ENCODE peak calls at places on chromosomes 12 and 14, in six cellular contexts. One of them, this sample, is unnamed.

GRCh38 chr12:92261692-92262091 is 116.0 kb upstream of the BTG1 start:
- DNase-seq in fibroblast of lung: no peak
- DNase-seq in HepG2: no peak
- DNase-seq in PC-3: no peak
- DNase-seq in left ventricle myocardium inferior: no peak
- DNase-seq in IMR-90: no peak
- DNase-seq in this sample: no peak

GRCh38 chr12:28933176-28933575 is 215.9 kb upstream of the FAR2 start:
- DNase-seq in IMR-90: no peak
- DNase-seq in HepG2: no peak
- DNase-seq in fibroblast of lung: no peak
- DNase-seq in left ventricle myocardium inferior: no peak
- DNase-seq in PC-3: no peak
- DNase-seq in this sample: no peak

GRCh38 chr12:5953835-5954586 is 9.0 kb upstream of the ANO2 start:
- DNase-seq in IMR-90: no peak
- DNase-seq in fibroblast of lung: no peak
- DNase-seq in left ventricle myocardium inferior: no peak
- DNase-seq in HepG2: no peak
- DNase-seq in PC-3: no peak
- DNase-seq in this sample: no peak

GRCh38 chr12:90331262-90331661 is 622.6 kb upstream of the ATP2B1 start:
- DNase-seq in PC-3: no peak
- DNase-seq in IMR-90: no peak
- DNase-seq in HepG2: no peak
- DNase-seq in fibroblast of lung: peak; percentile 10
- DNase-seq in left ventricle myocardium inferior: peak; percentile 12
- DNase-seq in this sample: no peak

GRCh38 chr14:92670177-92670576 is 78.2 kb downstream of the LGMN start:
- DNase-seq in HepG2: no peak
- DNase-seq in fibroblast of lung: peak; percentile 64
- DNase-seq in PC-3: peak; percentile 11
- DNase-seq in left ventricle myocardium inferior: no peak
- DNase-seq in IMR-90: peak; percentile 86
- DNase-seq in this sample: no peak

GRCh38 chr14:43012817-43013216 is 1406.1 kb downstream of the LRFN5 start:
- DNase-seq in left ventricle myocardium inferior: no peak
- DNase-seq in HepG2: no peak
- DNase-seq in PC-3: no peak
- DNase-seq in IMR-90: no peak
- DNase-seq in fibroblast of lung: no peak
- DNase-seq in this sample: no peak

GRCh38 chr12:60197589-60197988 is 601.8 kb downstream of the SLC16A7 start:
- DNase-seq in fibroblast of lung: peak; percentile 44
- DNase-seq in PC-3: peak; percentile 66
- DNase-seq in HepG2: no peak
- DNase-seq in left ventricle myocardium inferior: no peak
- DNase-seq in IMR-90: peak; percentile 77
- DNase-seq in this sample: no peak

GRCh38 chr12:75099215-75099614 is 110.4 kb downstream of the KCNC2 start:
- DNase-seq in IMR-90: no peak
- DNase-seq in PC-3: no peak
- DNase-seq in left ventricle myocardium inferior: no peak
- DNase-seq in fibroblast of lung: peak; percentile 7
- DNase-seq in HepG2: no peak
- DNase-seq in this sample: no peak

GRCh38 chr12:116248433-116248832 is 29.1 kb downstream of the MED13L start:
- DNase-seq in PC-3: no peak
- DNase-seq in IMR-90: no peak
- DNase-seq in HepG2: no peak
- DNase-seq in left ventricle myocardium inferior: no peak
- DNase-seq in fibroblast of lung: no peak
- DNase-seq in this sample: no peak

GRCh38 chr12:89542912-89543592 is 17.2 kb upstream of the POC1B start:
- DNase-seq in PC-3: peak; percentile 91
- DNase-seq in HepG2: peak; percentile 73
- DNase-seq in fibroblast of lung: peak; percentile 70
- DNase-seq in IMR-90: peak; percentile 83
- DNase-seq in left ventricle myocardium inferior: peak; percentile 29
- DNase-seq in this sample: peak; percentile 26

GRCh38 chr12:66103011-66103913 is 27.3 kb downstream of the LLPH start:
- DNase-seq in left ventricle myocardium inferior: no peak
- DNase-seq in PC-3: peak; percentile 13
- DNase-seq in IMR-90: peak; percentile 31
- DNase-seq in HepG2: no peak
- DNase-seq in fibroblast of lung: no peak
- DNase-seq in this sample: no peak

GRCh38 chr12:48910196-48910595 is 15.1 kb downstream of the FKBP11 start:
- DNase-seq in left ventricle myocardium inferior: no peak
- DNase-seq in IMR-90: no peak
- DNase-seq in PC-3: no peak
- DNase-seq in HepG2: peak; percentile 96
- DNase-seq in fibroblast of lung: no peak
- DNase-seq in this sample: no peak

GRCh38 chr12:46148706-46149463 is 120.0 kb downstream of the SLC38A1 start:
- DNase-seq in IMR-90: no peak
- DNase-seq in left ventricle myocardium inferior: no peak
- DNase-seq in fibroblast of lung: no peak
- DNase-seq in PC-3: peak; percentile 22
- DNase-seq in HepG2: no peak
- DNase-seq in this sample: no peak

GRCh38 chr12:74227846-74228545 is 309.6 kb upstream of the ATXN7L3B start:
- DNase-seq in HepG2: no peak
- DNase-seq in IMR-90: no peak
- DNase-seq in fibroblast of lung: no peak
- DNase-seq in PC-3: no peak
- DNase-seq in left ventricle myocardium inferior: no peak
- DNase-seq in this sample: no peak

GRCh38 chr12:79925492-79925891 is 9.4 kb downstream of the PPP1R12A start:
- DNase-seq in IMR-90: no peak
- DNase-seq in HepG2: no peak
- DNase-seq in PC-3: no peak
- DNase-seq in fibroblast of lung: peak; percentile 20
- DNase-seq in left ventricle myocardium inferior: no peak
- DNase-seq in this sample: no peak

GRCh38 chr14:67694791-67695393 is 672 bp downstream of the RDH11 start:
- DNase-seq in left ventricle myocardium inferior: peak; percentile 19
- DNase-seq in PC-3: peak; percentile 96
- DNase-seq in fibroblast of lung: peak; percentile 97
- DNase-seq in HepG2: peak; percentile 92
- DNase-seq in IMR-90: peak; percentile 95
- DNase-seq in this sample: no peak

GRCh38 chr14:68501621-68502052 is 291.2 kb downstream of the ZFP36L1 start:
- DNase-seq in fibroblast of lung: no peak
- DNase-seq in left ventricle myocardium inferior: peak; percentile 62
- DNase-seq in IMR-90: no peak
- DNase-seq in HepG2: no peak
- DNase-seq in PC-3: no peak
- DNase-seq in this sample: peak; percentile 31

GRCh38 chr14:32027255-32027939 is 49.7 kb upstream of the ARHGAP5 start:
- DNase-seq in HepG2: peak; percentile 56
- DNase-seq in IMR-90: peak; percentile 21
- DNase-seq in left ventricle myocardium inferior: no peak
- DNase-seq in fibroblast of lung: peak; percentile 54
- DNase-seq in PC-3: peak; percentile 87
- DNase-seq in this sample: no peak

GRCh38 chr14:64137657-64138290 is 156.4 kb downstream of the ESR2 start:
- DNase-seq in PC-3: peak; percentile 64
- DNase-seq in left ventricle myocardium inferior: no peak
- DNase-seq in IMR-90: peak; percentile 8
- DNase-seq in HepG2: no peak
- DNase-seq in fibroblast of lung: no peak
- DNase-seq in this sample: no peak

GRCh38 chr12:2686280-2686646 is 108.5 kb upstream of the FKBP4 start:
- DNase-seq in PC-3: no peak
- DNase-seq in left ventricle myocardium inferior: no peak
- DNase-seq in IMR-90: no peak
- DNase-seq in fibroblast of lung: no peak
- DNase-seq in HepG2: no peak
- DNase-seq in this sample: no peak

DNA sequence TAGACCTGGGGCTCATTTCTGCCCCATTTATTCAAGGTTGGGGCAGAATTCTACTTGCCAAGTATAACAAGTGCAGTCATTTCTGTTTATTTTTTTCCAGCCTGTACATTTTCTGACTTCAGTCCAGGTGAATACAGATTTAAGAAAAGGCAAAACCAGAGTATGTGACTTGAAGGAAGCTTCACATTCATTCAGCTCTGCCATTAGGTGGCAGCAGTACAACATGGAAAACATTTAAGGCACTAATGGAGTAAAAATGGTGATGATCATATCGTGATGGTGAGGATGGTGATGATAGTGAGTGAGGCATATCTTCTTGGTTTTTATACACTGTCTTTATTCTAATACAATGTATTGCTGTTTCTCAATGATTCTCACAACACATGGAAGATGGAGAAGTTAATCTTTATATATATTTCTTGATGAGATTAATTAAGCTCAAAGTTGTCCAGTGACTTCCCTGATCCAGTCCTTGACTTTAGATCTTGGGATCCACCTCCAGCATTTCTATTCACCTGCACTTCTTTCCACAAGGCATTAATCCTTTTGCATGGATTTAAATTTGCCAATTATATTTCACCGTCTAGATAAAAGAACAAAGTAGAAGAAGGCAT is 176.7 kb upstream of the SEL1L start:
- DNase-seq in left ventricle myocardium inferior: no peak
- DNase-seq in HepG2: peak; percentile 42
- DNase-seq in IMR-90: peak; percentile 1
- DNase-seq in fibroblast of lung: peak; percentile 3
- DNase-seq in PC-3: peak; percentile 55
- DNase-seq in this sample: no peak
- TF ChIP-seq CTCF in left ventricle myocardium inferior: peak; percentile 72
- TF ChIP-seq CTCF in HepG2: peak; percentile 76
- TF ChIP-seq CTCF in IMR-90: peak; percentile 8
- TF ChIP-seq CTCF in fibroblast of lung: peak; percentile 23
- TF ChIP-seq CTCF in PC-3: peak; percentile 74
- TF ChIP-seq CTCF in this sample: no peak

GRCh38 chr14:100568998-100569733 is 18.1 kb downstream of the BEGAIN start:
- DNase-seq in IMR-90: no peak
- DNase-seq in fibroblast of lung: peak; percentile 25
- DNase-seq in left ventricle myocardium inferior: no peak
- DNase-seq in HepG2: no peak
- DNase-seq in PC-3: no peak
- DNase-seq in this sample: no peak

GRCh38 chr14:100570726-100571454 is 16.3 kb downstream of the BEGAIN start:
- DNase-seq in IMR-90: no peak
- DNase-seq in PC-3: no peak
- DNase-seq in left ventricle myocardium inferior: no peak
- DNase-seq in fibroblast of lung: no peak
- DNase-seq in HepG2: no peak
- DNase-seq in this sample: no peak

GRCh38 chr14:100568164-100568997 is 18.8 kb downstream of the BEGAIN start:
- DNase-seq in IMR-90: no peak
- DNase-seq in fibroblast of lung: no peak
- DNase-seq in left ventricle myocardium inferior: no peak
- DNase-seq in PC-3: no peak
- DNase-seq in HepG2: no peak
- DNase-seq in this sample: no peak

GRCh38 chr14:100567877-100568163 is 19.4 kb downstream of the BEGAIN start:
- DNase-seq in fibroblast of lung: no peak
- DNase-seq in PC-3: no peak
- DNase-seq in HepG2: no peak
- DNase-seq in IMR-90: no peak
- DNase-seq in left ventricle myocardium inferior: no peak
- DNase-seq in this sample: no peak

GRCh38 chr14:100569734-100570251 is 17.4 kb downstream of the BEGAIN start:
- DNase-seq in fibroblast of lung: no peak
- DNase-seq in IMR-90: no peak
- DNase-seq in PC-3: no peak
- DNase-seq in left ventricle myocardium inferior: no peak
- DNase-seq in HepG2: no peak
- DNase-seq in this sample: no peak
- H3K27me3 ChIP-seq in fibroblast of lung: peaks cover 15% of the 10 kb centered on the region
- H3K27me3 ChIP-seq in IMR-90: peaks cover 87% of the 10 kb centered on the region
- H3K27me3 ChIP-seq in PC-3: peaks cover 25% of the 10 kb centered on the region
- H3K27me3 ChIP-seq in left ventricle myocardium inferior: peaks cover 100% of the 10 kb centered on the region
- H3K27me3 ChIP-seq in HepG2: peaks cover 84% of the 10 kb centered on the region
- H3K27me3 ChIP-seq in this sample: peaks cover 49% of the 10 kb centered on the region

GRCh38 chr12:119989619-119990381 is 764 bp downstream of the BICDL1 start:
- DNase-seq in IMR-90: peak; percentile 64
- DNase-seq in HepG2: peak; percentile 41
- DNase-seq in PC-3: peak; percentile 83
- DNase-seq in left ventricle myocardium inferior: peak; percentile 84
- DNase-seq in fibroblast of lung: peak; percentile 73
- DNase-seq in this sample: peak; percentile 46

GRCh38 chr12:119988788-119989618 is at the start of gene BICDL1:
- DNase-seq in fibroblast of lung: peak; percentile 40
- DNase-seq in IMR-90: peak; percentile 23
- DNase-seq in HepG2: peak; percentile 67
- DNase-seq in PC-3: peak; percentile 96
- DNase-seq in left ventricle myocardium inferior: peak; percentile 23
- DNase-seq in this sample: peak; percentile 3

GRCh38 chr12:119990382-119990874 is 1.4 kb downstream of the BICDL1 start:
- DNase-seq in PC-3: no peak
- DNase-seq in HepG2: no peak
- DNase-seq in IMR-90: no peak
- DNase-seq in fibroblast of lung: no peak
- DNase-seq in left ventricle myocardium inferior: no peak
- DNase-seq in this sample: no peak

GRCh38 chr12:119994892-119995658 is 6.0 kb downstream of the BICDL1 start:
- DNase-seq in IMR-90: no peak
- DNase-seq in HepG2: no peak
- DNase-seq in left ventricle myocardium inferior: no peak
- DNase-seq in PC-3: no peak
- DNase-seq in fibroblast of lung: no peak
- DNase-seq in this sample: no peak

GRCh38 chr12:119992129-119992705 is 3.2 kb downstream of the BICDL1 start:
- DNase-seq in IMR-90: no peak
- DNase-seq in fibroblast of lung: no peak
- DNase-seq in PC-3: no peak
- DNase-seq in left ventricle myocardium inferior: no peak
- DNase-seq in HepG2: no peak
- DNase-seq in this sample: no peak
- TF ChIP-seq CTCF in IMR-90: no peak
- TF ChIP-seq CTCF in fibroblast of lung: no peak
- TF ChIP-seq CTCF in PC-3: no peak
- TF ChIP-seq CTCF in left ventricle myocardium inferior: no peak
- TF ChIP-seq CTCF in HepG2: no peak
- TF ChIP-seq CTCF in this sample: no peak

DNA sequence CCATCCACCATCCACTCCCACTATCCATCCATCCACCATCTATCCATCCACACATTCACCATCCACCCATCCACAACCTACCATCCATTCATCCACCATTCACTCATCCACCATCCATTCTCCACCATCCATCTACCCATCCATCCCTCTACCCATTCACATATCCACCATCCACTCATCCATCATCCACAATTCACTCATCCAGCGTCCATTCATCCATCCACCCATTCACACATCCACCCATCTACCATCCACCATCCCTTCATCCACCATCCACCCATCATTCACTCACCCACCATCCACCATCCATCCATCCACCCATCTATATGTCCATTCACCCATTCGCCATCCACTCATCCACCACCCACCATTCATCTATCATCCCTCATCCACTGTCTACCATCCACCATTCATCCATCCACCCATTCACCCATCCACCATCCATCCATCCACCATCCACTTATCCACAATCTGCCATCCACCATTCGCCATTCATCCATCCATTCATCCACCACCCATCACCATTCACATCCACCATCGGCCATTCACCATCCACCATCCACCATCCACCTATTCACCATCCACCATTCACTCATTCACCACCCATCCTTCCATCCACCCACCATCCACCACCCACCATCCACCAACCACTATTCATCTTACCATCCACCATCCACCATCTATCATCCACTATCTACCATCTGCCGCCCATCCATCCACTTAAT is 2.0 kb upstream of the AMN start:
- DNase-seq in PC-3: no peak
- DNase-seq in fibroblast of lung: no peak
- DNase-seq in left ventricle myocardium inferior: no peak
- DNase-seq in HepG2: no peak
- DNase-seq in IMR-90: no peak
- DNase-seq in this sample: no peak
- H3K27me3 ChIP-seq in PC-3: no peaks in the 10 kb centered on the region
- H3K27me3 ChIP-seq in fibroblast of lung: peaks cover 36% of the 10 kb centered on the region
- H3K27me3 ChIP-seq in left ventricle myocardium inferior: peaks cover 54% of the 10 kb centered on the region
- H3K27me3 ChIP-seq in HepG2: no peaks in the 10 kb centered on the region
- H3K27me3 ChIP-seq in IMR-90: peaks cover 37% of the 10 kb centered on the region
- H3K27me3 ChIP-seq in this sample: peaks cover 41% of the 10 kb centered on the region

This sample was measured in gastrocnemius medialis.